ENCODE peak calls at places on chromosomes 12 and 14, in four cellular contexts. G, O, Q and B are unnamed samples.

GRCh38 chr14:26839481-26839880 is 241.6 kb upstream of the NOVA1 start:
- DNase-seq in G (no peak), Q (no peak), O (no peak), B (peak; percentile 39)

GRCh38 chr14:61315288-61315687 is 6.1 kb upstream of the PRKCH start:
- DNase-seq in O (no peak), G (no peak), Q (no peak), B (no peak)

GRCh38 chr12:92506891-92507290 is 195.9 kb upstream of the PLEKHG7 start:
- DNase-seq in O (no peak), G (no peak), Q (no peak), B (no peak)

GRCh38 chr14:93005838-93006237 is 82.9 kb downstream of the CHGA start:
- DNase-seq in O (no peak), Q (no peak), G (no peak), B (no peak)

GRCh38 chr12:130457215-130457614 is 119.5 kb downstream of the PIWIL1 start:
- DNase-seq in O (no peak), Q (no peak), G (no peak), B (no peak)

GRCh38 chr12:100857418-100857817 is 62.8 kb downstream of the ANO4 start:
- DNase-seq in O (no peak), Q (no peak), G (no peak), B (no peak)

GRCh38 chr12:125172231-125172850 is 107.1 kb downstream of the AACS start:
- DNase-seq in O (no peak), Q (no peak), G (no peak), B (no peak)

GRCh38 chr12:45789025-45789424 is 59.5 kb downstream of the ARID2 start:
- DNase-seq in Q (no peak), G (no peak), O (no peak), B (peak; percentile 74)

GRCh38 chr14:92863281-92863680 is 59.7 kb upstream of the CHGA start:
- DNase-seq in Q (no peak), G (no peak), O (no peak), B (no peak)

GRCh38 chr14:79649856-79650255 is 561.4 kb downstream of the DIO2 start:
- DNase-seq in G (no peak), Q (no peak), O (no peak), B (no peak)

GRCh38 chr12:14554281-14555008 is 13.2 kb downstream of the PLBD1 start:
- DNase-seq in Q (no peak), O (peak; percentile 94), G (peak; percentile 16), B (no peak)

GRCh38 chr14:94123296-94123695 is 6.1 kb downstream of the IFI27L2 start:
- DNase-seq in Q (no peak), G (no peak), O (no peak), B (no peak)

GRCh38 chr12:80031229-80031628 is 68.1 kb upstream of the OTOGL start:
- DNase-seq in G (no peak), O (no peak), Q (no peak), B (no peak)

GRCh38 chr14:103483600-103483999 is 39.0 kb downstream of the CKB start:
- DNase-seq in O (no peak), G (peak; percentile 96), Q (peak; percentile 93), B (no peak)

GRCh38 chr12:129844662-129845061 is 59.2 kb downstream of the TMEM132D start:
- DNase-seq in O (no peak), Q (peak; percentile 96), G (no peak), B (no peak)

GRCh38 chr14:92549853-92550244 is 36.3 kb downstream of the RIN3 start:
- DNase-seq in G (no peak), Q (peak; percentile 50), O (peak; percentile 81), B (no peak)

GRCh38 chr14:32473476-32473875 is 144.4 kb downstream of the AKAP6 start:
- DNase-seq in G (peak; percentile 97), Q (peak; percentile 87), O (peak; percentile 69), B (no peak)

GRCh38 chr12:74537126-74537706 is 419 bp upstream of the ATXN7L3B start:
- DNase-seq in G (peak; percentile 53), Q (peak; percentile 60), O (no peak), B (peak; percentile 88)

GRCh38 chr12:102962986-102963385 is 5.5 kb downstream of the ASCL1 start:
- DNase-seq in Q (no peak), G (no peak), O (no peak), B (no peak)

DNA sequence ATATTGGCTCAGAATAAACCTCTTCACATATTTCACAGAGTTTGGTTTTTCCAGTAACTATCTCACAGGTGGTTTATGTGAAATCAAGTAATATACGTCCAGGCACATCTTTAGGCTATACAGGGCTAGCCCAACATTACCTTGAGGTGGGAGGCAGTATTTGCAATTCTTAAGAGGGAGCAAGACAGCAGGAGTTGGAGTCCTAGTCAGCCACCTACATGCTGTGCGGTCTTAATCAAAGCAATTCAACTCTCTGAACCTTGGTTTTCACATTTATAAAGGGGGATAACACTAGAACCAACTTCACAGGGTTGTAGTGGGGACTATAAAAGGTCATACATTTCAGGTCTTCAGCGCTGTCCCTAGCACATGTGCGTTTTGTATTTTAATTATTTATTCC is 73.5 kb upstream of the FICD start:
- DNase-seq in O (no peak), Q (no peak), G (no peak), B (no peak)
- H3K9ac ChIP-seq in O (no peak overlapping the region), Q (no peak overlapping the region), G (no peak overlapping the region), B (no peak overlapping the region)

GRCh38 chr12:104515899-104516298 is 59.2 kb downstream of the CHST11 start:
- DNase-seq in G (no peak), Q (no peak), O (no peak), B (no peak)
- H3K9ac ChIP-seq in G (no peak overlapping the region), Q (no peak overlapping the region), O (no peak overlapping the region), B (no peak overlapping the region)

GRCh38 chr12:47777151-47777550 is 4.1 kb downstream of the SLC48A1 start:
- DNase-seq in Q (no peak), G (no peak), O (peak; percentile 66), B (no peak)

GRCh38 chr12:47774664-47775063 is 1.6 kb downstream of the SLC48A1 start:
- DNase-seq in O (peak; percentile 53), Q (no peak), G (no peak), B (no peak)

GRCh38 chr12:47773858-47774580 is 981 bp downstream of the SLC48A1 start:
- DNase-seq in G (no peak), Q (no peak), O (peak; percentile 53), B (no peak)

GRCh38 chr12:47776471-47777143 is 3.6 kb downstream of the SLC48A1 start:
- DNase-seq in O (peak; percentile 72), G (no peak), Q (peak; percentile 27), B (no peak)

GRCh38 chr12:47775100-47775911 is 2.3 kb downstream of the SLC48A1 start:
- DNase-seq in Q (peak; percentile 23), O (peak; percentile 90), G (no peak), B (peak; percentile 86)
- H3K9ac ChIP-seq in Q (no peak overlapping the region), O (peak overlapping the region; percentile 8), G (no peak overlapping the region), B (peak overlapping the region; percentile 44)

GRCh38 chr12:121898287-121898686 is 9.7 kb downstream of the PSMD9 start:
- DNase-seq in O (no peak), G (no peak), Q (no peak), B (peak; percentile 24)
- H3K9ac ChIP-seq in O (no peak overlapping the region), G (no peak overlapping the region), Q (no peak overlapping the region), B (no peak overlapping the region)

DNA sequence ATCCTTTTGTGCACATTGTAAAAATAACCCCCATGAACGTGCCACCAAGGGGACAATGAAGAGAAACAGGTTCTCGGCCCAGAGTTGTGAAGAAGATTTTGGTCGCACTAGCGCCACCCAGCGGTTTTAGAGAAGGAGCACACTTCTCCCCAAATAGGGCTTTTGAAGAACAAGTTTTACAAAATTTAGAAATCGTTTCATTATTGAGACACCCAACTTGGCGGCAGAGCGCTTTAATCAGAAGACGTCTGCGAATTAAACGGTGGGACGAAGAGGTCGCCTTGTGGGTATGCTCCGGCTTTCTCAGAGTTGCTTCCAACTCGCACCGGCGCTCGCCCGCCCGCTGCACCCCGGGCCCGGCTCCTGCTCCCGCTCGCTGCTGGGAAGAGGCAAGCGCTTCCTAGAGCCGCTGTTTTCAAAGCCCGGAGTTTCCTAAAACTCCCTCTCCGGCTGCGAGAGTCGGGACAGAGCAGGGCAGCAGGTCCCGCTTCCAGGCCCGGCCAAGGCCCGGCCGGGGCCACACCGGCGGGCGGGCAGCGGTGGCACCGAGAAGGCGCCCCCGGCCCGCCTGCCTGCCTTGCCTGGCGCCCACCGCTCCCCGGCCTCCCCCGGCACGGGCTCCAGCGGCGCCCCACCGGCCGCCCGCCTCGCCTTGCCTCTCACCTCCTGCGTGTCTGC is 672 bp downstream of the FOXA1 start:
- DNase-seq in O (peak; percentile 60), G (peak; percentile 74), Q (peak; percentile 64), B (peak; percentile 94)
- H3K9ac ChIP-seq in O (no peak overlapping the region), G (peak overlapping the region; percentile 49), Q (peak overlapping the region; percentile 21), B (no peak overlapping the region)